ENCODE peak calls at places on chromosomes 7 and 10, in four cellular contexts. O, Q, U and E are unnamed samples.

GRCh38 chr10:35462491-35462934 is 126.2 kb downstream of the CCNY start:
- DNase-seq in O (no peak), Q (no peak), U (peak; percentile 27), E (no peak)

GRCh38 chr7:148697256-148697841 is 1.4 kb upstream of the CUL1 start:
- DNase-seq in O (peak; percentile 15), Q (peak; percentile 31), U (peak; percentile 8), E (peak; percentile 41)

GRCh38 chr10:70295321-70295720 is 11.5 kb upstream of the NPFFR1 start:
- DNase-seq in O (no peak), Q (no peak), U (peak; percentile 19), E (peak; percentile 5)

GRCh38 chr10:65194131-65194530 is 1672.9 kb downstream of the REEP3 start:
- DNase-seq in O (no peak), Q (no peak), U (no peak), E (no peak)

GRCh38 chr10:117552156-117552620 is 9.6 kb downstream of the EMX2 start:
- DNase-seq in O (no peak), Q (no peak), U (no peak), E (no peak)

GRCh38 chr7:100393233-100393905 is 20.1 kb downstream of the PILRA start:
- DNase-seq in O (no peak), Q (no peak), U (no peak), E (no peak)

GRCh38 chr10:122519873-122520272 is 40.7 kb upstream of the DMBT1 start:
- DNase-seq in O (no peak), Q (no peak), U (no peak), E (no peak)

GRCh38 chr10:16242446-16242845 is 194.4 kb upstream of the PTER start:
- DNase-seq in O (no peak), Q (no peak), U (no peak), E (no peak)

GRCh38 chr10:106577266-106577665 is 587.2 kb downstream of the SORCS1 start:
- DNase-seq in O (no peak), Q (no peak), U (no peak), E (no peak)

GRCh38 chr7:106217089-106217542 is 67.7 kb downstream of the NAMPT start:
- DNase-seq in O (peak; percentile 81), Q (peak; percentile 76), U (peak; percentile 72), E (no peak)

GRCh38 chr10:84876116-84876999 is 548.0 kb downstream of the CCSER2 start:
- DNase-seq in O (no peak), Q (no peak), U (no peak), E (no peak)

GRCh38 chr10:24553051-24553612 is 170.6 kb downstream of the ARHGAP21 start:
- DNase-seq in O (no peak), Q (no peak), U (no peak), E (no peak)

GRCh38 chr10:42998481-42999384 is 78.1 kb upstream of the RET start:
- DNase-seq in O (no peak), Q (no peak), U (no peak), E (no peak)

GRCh38 chr7:108287857-108288256 is 157.7 kb upstream of the LAMB4 start:
- DNase-seq in O (no peak), Q (no peak), U (no peak), E (no peak)

GRCh38 chr7:129616530-129616929 is 5.0 kb downstream of the NRF1 start:
- DNase-seq in O (no peak), Q (no peak), U (no peak), E (no peak)

GRCh38 chr10:101063162-101063525 is 1.4 kb downstream of the KAZALD1 start:
- DNase-seq in O (no peak), Q (no peak), U (no peak), E (no peak)

GRCh38 chr10:47195274-47195885 is 104.6 kb upstream of the GDF10 start:
- DNase-seq in O (no peak), Q (no peak), U (no peak), E (no peak)

GRCh38 chr10:373015-373414 is 237.8 kb downstream of the ZMYND11 start:
- DNase-seq in O (no peak), Q (no peak), U (no peak), E (no peak)

GRCh38 chr7:140209866-140210609 is 33.3 kb upstream of the KDM7A start:
- DNase-seq in O (peak; percentile 69), Q (peak; percentile 60), U (no peak), E (no peak)

GRCh38 chr10:54800677-54801480 is at the start of gene PCDH15:
- DNase-seq in O (no peak), Q (peak; percentile 23), U (peak; percentile 38), E (peak; percentile 1)

GRCh38 chr7:31432831-31433340 is 81.0 kb upstream of the ITPRID1 start:
- DNase-seq in O (no peak), Q (no peak), U (no peak), E (no peak)

GRCh38 chr10:35184527-35185171 is 58.0 kb downstream of the CREM start:
- DNase-seq in O (no peak), Q (no peak), U (no peak), E (no peak)

GRCh38 chr7:50293509-50294179 is 10.9 kb upstream of the IKZF1 start:
- DNase-seq in O (no peak), Q (no peak), U (no peak), E (no peak)
- TF ChIP-seq POLR2A in O (no peak), Q (no peak), U (no peak), E (no peak)

GRCh38 chr10:58268946-58269831 is at the start of gene CISD1:
- DNase-seq in O (peak; percentile 97), Q (peak; percentile 99), U (peak; percentile 99), E (peak; percentile 97)
- TF ChIP-seq POLR2A in O (peak; percentile 85), Q (no peak), U (peak; percentile 86), E (peak; percentile 71)

GRCh38 chr7:5525271-5526189 is 101.9 kb upstream of the TNRC18 start:
- DNase-seq in O (peak; percentile 66), Q (no peak), U (no peak), E (peak; percentile 62)
- TF ChIP-seq POLR2A in O (peak; percentile 58), Q (no peak), U (no peak), E (peak; percentile 72)

GRCh38 chr10:119595715-119596515 is 849 bp downstream of the TIAL1 start:
- DNase-seq in O (peak; percentile 47), Q (peak; percentile 62), U (peak; percentile 48), E (peak; percentile 68)
- TF ChIP-seq POLR2A in O (no peak), Q (no peak), U (no peak), E (no peak)

GRCh38 chr10:132417249-132417878 is 20.4 kb downstream of the PWWP2B start:
- DNase-seq in O (no peak), Q (no peak), U (peak; percentile 69), E (no peak)

GRCh38 chr10:132417957-132418441 is 21.0 kb downstream of the PWWP2B start:
- DNase-seq in O (peak; percentile 66), Q (peak; percentile 68), U (no peak), E (no peak)

GRCh38 chr10:132419631-132420468 is 22.9 kb downstream of the PWWP2B start:
- DNase-seq in O (no peak), Q (no peak), U (peak; percentile 69), E (no peak)

GRCh38 chr10:132420469-132421376 is 23.7 kb downstream of the PWWP2B start:
- DNase-seq in O (peak; percentile 79), Q (peak; percentile 80), U (peak; percentile 78), E (no peak)

GRCh38 chr10:132418520-132419416 is 21.8 kb downstream of the PWWP2B start:
- DNase-seq in O (peak; percentile 93), Q (peak; percentile 94), U (peak; percentile 91), E (no peak)
- TF ChIP-seq POLR2A in O (peak; percentile 94), Q (no peak), U (peak; percentile 88), E (no peak)